ENCODE peak calls at places on chromosomes 1 and 21, in seven cellular contexts. F is substantia nigra; R is GM12864; Z is stimulated activated CD4-positive, alpha-beta T cell treated with anti-CD3 and anti-CD28 coated beads, Interleukin-15, amount 100 ng/mL, for 1 hour; Y is stimulated activated CD8-positive, alpha-beta memory T cell treated with anti-CD3 and anti-CD28 coated beads, Interleukin-4, amount 100 ng/mL, for 24 hours; J is naive thymus-derived CD4-positive, alpha-beta T cell; I is ecto neural progenitor cell. E is an unnamed sample.
A peak's percentile ranks its signal among the peaks of the same experiment; 100 is the strongest.

GRCh38 chr1:50354813-50355212 is 68.4 kb downstream of the DMRTA2 start:
- DNase-seq in Z (no peak), J (no peak), Y (no peak), I (peak; percentile 32), R (no peak), F (no peak), E (no peak)

GRCh38 chr1:226831953-226832352 is 38.5 kb upstream of the PSEN2 start:
- DNase-seq in R (no peak), F (no peak), I (no peak), Y (no peak), Z (no peak), J (no peak), E (no peak)

GRCh38 chr1:101282314-101283087 is 45.7 kb downstream of the S1PR1 start:
- DNase-seq in I (no peak), F (no peak), Z (no peak), Y (no peak), J (no peak), R (no peak), E (no peak)

GRCh38 chr1:166090244-166090643 is 76.6 kb downstream of the FAM78B start:
- DNase-seq in F (no peak), R (no peak), Y (no peak), J (no peak), Z (no peak), I (no peak), E (no peak)

GRCh38 chr1:66606359-66607142 is 72.6 kb downstream of the SGIP1 start:
- DNase-seq in F (no peak), I (no peak), R (no peak), J (no peak), Z (no peak), Y (no peak), E (no peak)

GRCh38 chr1:183300828-183301227 is 114.8 kb downstream of the LAMC2 start:
- DNase-seq in R (no peak), J (no peak), Y (no peak), Z (no peak), F (no peak), I (no peak), E (no peak)

GRCh38 chr21:41833138-41834115 is 45.7 kb downstream of the PRDM15 start:
- DNase-seq in J (no peak), Y (no peak), F (no peak), I (no peak), R (peak; percentile 84), Z (no peak), E (no peak)

GRCh38 chr1:80847904-80848303 is 952.8 kb upstream of the ADGRL2 start:
- DNase-seq in F (no peak), Y (no peak), I (no peak), Z (no peak), J (no peak), R (no peak), E (no peak)

GRCh38 chr1:232149302-232150201 is 480.4 kb downstream of the SIPA1L2 start:
- DNase-seq in I (no peak), F (no peak), Z (no peak), R (no peak), Y (no peak), J (no peak), E (no peak)

GRCh38 chr1:12345350-12346217 is 115.8 kb downstream of the VPS13D start:
- DNase-seq in I (no peak), F (peak; percentile 5), J (peak; percentile 20), R (no peak), Y (no peak), Z (no peak), E (no peak)

GRCh38 chr1:16719571-16720402 is 20.5 kb upstream of the RNU1-4 start:
- DNase-seq in Y (no peak), Z (no peak), R (no peak), J (no peak), F (no peak), I (peak; percentile 41), E (no peak)

GRCh38 chr1:58933599-58933926 is 149.7 kb upstream of the JUN start:
- DNase-seq in I (no peak), Z (no peak), J (no peak), R (no peak), F (no peak), Y (no peak), E (no peak)

GRCh38 chr1:186183970-186184628 is 191.0 kb downstream of the TPR start:
- DNase-seq in I (no peak), J (no peak), R (no peak), F (no peak), Z (no peak), Y (no peak), E (no peak)